ENCODE peak calls at places on chromosomes 12 and 14, in four cellular contexts. S, E, B and J are unnamed samples.

GRCh38 chr12:104779134-104779533 is 179.0 kb downstream of the SLC41A2 start:
- DNase-seq in S (no peak), E (no peak), B (no peak), J (no peak)

GRCh38 chr14:73221945-73222344 is 15.4 kb upstream of the PAPLN start:
- DNase-seq in S (no peak), E (no peak), B (no peak), J (no peak)

GRCh38 chr12:102741196-102741595 is 175.8 kb downstream of the PAH start:
- DNase-seq in S (no peak), E (no peak), B (no peak), J (no peak)

GRCh38 chr12:52805000-52805399 is 8.9 kb downstream of the KRT4 start:
- DNase-seq in S (no peak), E (no peak), B (no peak), J (no peak)

GRCh38 chr12:11595080-11595479 is 54.4 kb upstream of the ETV6 start:
- DNase-seq in S (no peak), E (no peak), B (no peak), J (no peak)

GRCh38 chr14:20434701-20435453 is 1.1 kb downstream of the KLHL33 start:
- DNase-seq in S (peak; percentile 30), E (peak; percentile 30), B (no peak), J (no peak)

GRCh38 chr14:70045715-70046535 is 142.8 kb downstream of the SLC8A3 start:
- DNase-seq in S (peak; percentile 37), E (peak; percentile 81), B (peak; percentile 64), J (no peak)

GRCh38 chr14:99393059-99393655 is 87.5 kb downstream of the SETD3 start:
- DNase-seq in S (peak; percentile 31), E (peak; percentile 46), B (peak; percentile 66), J (no peak)

GRCh38 chr14:61147369-61147897 is 133.7 kb downstream of the TMEM30B start:
- DNase-seq in S (peak; percentile 54), E (no peak), B (no peak), J (no peak)

GRCh38 chr12:52358575-52359350 is 8.5 kb downstream of the KRT85 start:
- DNase-seq in S (no peak), E (no peak), B (no peak), J (no peak)

GRCh38 chr12:12992418-12993175 is 7.5 kb downstream of the HEBP1 start:
- DNase-seq in S (peak; percentile 94), E (peak; percentile 91), B (no peak), J (peak; percentile 27)

GRCh38 chr12:124036117-124037109 is 63.4 kb downstream of the ZNF664 start:
- DNase-seq in S (peak; percentile 70), E (peak; percentile 57), B (peak; percentile 38), J (no peak)

GRCh38 chr12:47881826-47882427 is 22.9 kb downstream of the VDR start:
- DNase-seq in S (peak; percentile 99), E (no peak), B (no peak), J (peak; percentile 84)

GRCh38 chr12:107513184-107513583 is 172.4 kb upstream of the PWP1 start:
- DNase-seq in S (no peak), E (no peak), B (no peak), J (no peak)

GRCh38 chr12:124551268-124552144 is 15.9 kb downstream of the NCOR2 start:
- DNase-seq in S (no peak), E (peak; percentile 60), B (no peak), J (no peak)

GRCh38 chr14:100901391-100902183 is 1.9 kb downstream of the RTL1 start:
- DNase-seq in S (no peak), E (no peak), B (no peak), J (no peak)

GRCh38 chr12:79873223-79873622 is 61.7 kb downstream of the PPP1R12A start:
- DNase-seq in S (no peak), E (no peak), B (no peak), J (no peak)

GRCh38 chr14:69152181-69152943 is 557 bp downstream of the DCAF5 start:
- DNase-seq in S (peak; percentile 40), E (no peak), B (no peak), J (no peak)

GRCh38 chr12:77893918-77894317 is 63.2 kb downstream of the NAV3 start:
- DNase-seq in S (peak; percentile 49), E (peak; percentile 16), B (no peak), J (peak; percentile 4)

GRCh38 chr14:30706704-30707103 is 84.6 kb downstream of the SCFD1 start:
- DNase-seq in S (no peak), E (no peak), B (no peak), J (no peak)

GRCh38 chr12:105444050-105444808 is 113.7 kb downstream of the C12orf75 start:
- DNase-seq in S (peak; percentile 46), E (no peak), B (no peak), J (no peak)

GRCh38 chr12:45658066-45658465 is 71.4 kb upstream of the ARID2 start:
- DNase-seq in S (no peak), E (no peak), B (no peak), J (no peak)
- H3K4me3 ChIP-seq in S (no peak overlapping the region), E (no peak overlapping the region), B (no peak overlapping the region), J (no peak overlapping the region)

DNA sequence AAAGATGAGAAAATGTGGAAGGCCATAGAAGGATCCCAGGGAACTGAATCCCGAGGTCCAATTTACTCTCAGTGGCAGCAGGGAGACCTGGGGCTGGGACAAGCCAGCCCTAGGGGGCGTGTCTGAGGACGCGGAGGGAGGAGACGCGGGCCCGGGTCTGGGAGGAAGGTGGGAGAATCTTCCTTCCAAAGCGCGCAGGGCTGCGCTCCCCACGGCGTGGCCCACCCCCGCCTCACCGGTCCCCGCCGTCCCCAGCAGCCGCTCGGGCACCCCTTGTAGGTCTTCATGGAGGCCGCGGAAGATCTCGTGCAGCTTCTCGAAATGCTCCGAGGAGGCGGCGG is 323 bp downstream of the VTI1B start:
- DNase-seq in S (peak; percentile 30), E (peak; percentile 77), B (peak; percentile 86), J (no peak)
- TF ChIP-seq CTCF in S (peak; percentile 26), E (no peak), B (peak; percentile 41), J (peak; percentile 9)

GRCh38 chr12:10453144-10453543 is at the start of gene KLRC1:
- DNase-seq in S (no peak), E (no peak), B (no peak), J (no peak)

GRCh38 chr12:10457760-10458159 is 4.6 kb upstream of the KLRC1 start:
- DNase-seq in S (no peak), E (no peak), B (no peak), J (no peak)

GRCh38 chr12:10455766-10456165 is 2.6 kb upstream of the KLRC1 start:
- DNase-seq in S (no peak), E (no peak), B (no peak), J (no peak)

GRCh38 chr12:10454531-10454930 is 1.4 kb upstream of the KLRC1 start:
- DNase-seq in S (no peak), E (no peak), B (no peak), J (no peak)
- H3K4me3 ChIP-seq in S (no peak overlapping the region), E (no peak overlapping the region), B (no peak overlapping the region), J (no peak overlapping the region)

GRCh38 chr12:5912011-5912410 is 33.0 kb downstream of the ANO2 start:
- DNase-seq in S (no peak), E (no peak), B (no peak), J (no peak)

GRCh38 chr12:5910790-5911548 is 34.1 kb downstream of the ANO2 start:
- DNase-seq in S (no peak), E (no peak), B (no peak), J (no peak)

GRCh38 chr12:5914387-5915149 is 30.5 kb downstream of the ANO2 start:
- DNase-seq in S (no peak), E (no peak), B (no peak), J (no peak)

GRCh38 chr12:5915511-5915910 is 29.5 kb downstream of the ANO2 start:
- DNase-seq in S (no peak), E (no peak), B (no peak), J (no peak)

DNA sequence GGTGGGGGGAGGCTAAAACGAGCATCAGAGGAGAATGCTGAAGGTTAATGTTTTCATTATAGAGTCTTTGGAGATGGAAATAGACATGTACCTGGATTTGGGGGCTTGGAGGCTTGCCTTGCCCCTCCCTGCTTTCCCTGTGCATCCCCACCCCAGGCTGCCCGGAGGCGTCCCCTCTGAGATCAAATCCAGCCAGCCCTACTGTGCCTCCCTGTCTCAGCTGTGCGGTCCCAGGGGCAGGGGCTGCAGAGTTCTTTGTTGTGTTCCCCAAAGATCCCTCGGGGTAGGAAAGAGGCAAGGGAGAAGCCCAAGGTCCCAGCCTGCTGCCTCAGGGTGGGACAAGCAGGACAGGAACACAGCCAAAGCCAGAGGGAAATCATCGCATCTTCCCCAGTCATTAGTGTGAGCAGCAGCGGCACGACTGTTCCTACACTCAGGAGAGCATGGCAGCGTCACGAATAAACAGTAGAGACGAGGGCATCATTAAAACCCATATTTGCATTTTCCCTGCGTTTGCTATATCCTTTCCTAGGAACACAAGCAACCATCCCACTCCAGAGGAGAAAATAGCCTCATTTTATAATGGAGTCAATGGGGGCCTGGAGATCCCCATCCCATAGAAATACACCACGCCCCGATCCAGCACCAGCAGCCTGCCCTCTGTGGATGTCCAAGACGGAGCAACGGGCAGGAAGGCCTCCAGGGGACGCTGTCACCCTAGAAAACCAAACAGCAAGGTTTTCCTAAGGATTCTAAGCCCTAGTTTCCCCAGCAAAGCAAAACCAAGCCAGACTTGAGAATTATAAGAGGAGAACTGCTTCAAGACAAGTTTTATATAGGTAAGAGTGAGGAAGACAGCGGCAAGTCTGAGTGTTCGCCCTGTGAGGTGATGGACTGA is 32.4 kb downstream of the ANO2 start:
- DNase-seq in S (no peak), E (no peak), B (peak; percentile 41), J (no peak)
- TF ChIP-seq CTCF in S (no peak), E (no peak), B (peak; percentile 40), J (peak; percentile 63)

GRCh38 chr14:90641111-90642010 is 174.9 kb downstream of the TTC7B start:
- DNase-seq in S (no peak), E (no peak), B (peak; percentile 14), J (no peak)
- H3K4me3 ChIP-seq in S (no peak overlapping the region), E (no peak overlapping the region), B (no peak overlapping the region), J (no peak overlapping the region)

GRCh38 chr14:46490150-46490769 is 161.3 kb downstream of the RPL10L start:
- DNase-seq in S (no peak), E (no peak), B (peak; percentile 50), J (no peak)
- TF ChIP-seq CTCF in S (no peak), E (no peak), B (peak; percentile 56), J (peak; percentile 2)